ENCODE peak calls at places on chromosome 7, in four cellular contexts. M is HCT116, N is PC-3, T is psoas muscle. S is an unnamed sample.

GRCh38 chr7:143396625-143397556 is 11.8 kb downstream of the EPHA1 start:
- ATAC-seq in M (no peak), N (no peak), T (peak), S (peak)

GRCh38 chr7:100190059-100190711 is 12.5 kb downstream of the STAG3 start:
- ATAC-seq in M (peak), N (peak), T (peak), S (peak)

GRCh38 chr7:46143949-46144917 is 223.2 kb upstream of the IGFBP3 start:
- ATAC-seq in M (no peak), N (no peak), T (no peak), S (no peak)

GRCh38 chr7:141053626-141054025 is 20.2 kb upstream of the TMEM178B start:
- ATAC-seq in M (no peak), N (no peak), T (no peak), S (no peak)

GRCh38 chr7:101536668-101537067 is 92.4 kb downstream of the MYL10 start:
- ATAC-seq in M (no peak), N (no peak), T (no peak), S (no peak)

GRCh38 chr7:130961128-130961601 is 227.2 kb upstream of the KLF14 start:
- ATAC-seq in M (peak), N (peak), T (peak), S (peak)

GRCh38 chr7:68550027-68550426 is 1048.2 kb upstream of the AUTS2 start:
- ATAC-seq in M (no peak), N (no peak), T (no peak), S (no peak)

GRCh38 chr7:2645274-2645868 is 13.6 kb downstream of the TTYH3 start:
- ATAC-seq in M (no peak), N (no peak), T (no peak), S (peak)

GRCh38 chr7:116579835-116580234 is 55.0 kb downstream of the CAV1 start:
- ATAC-seq in M (no peak), N (no peak), T (no peak), S (no peak)

GRCh38 chr7:149635561-149636329 is 137.6 kb downstream of the ZNF467 start:
- ATAC-seq in M (peak), N (no peak), T (no peak), S (no peak)

GRCh38 chr7:151252961-151253691 is 4.6 kb upstream of the SMARCD3 start:
- ATAC-seq in M (no peak), N (no peak), T (no peak), S (no peak)

GRCh38 chr7:37732253-37732652 is 48.7 kb downstream of the GPR141 start:
- ATAC-seq in M (peak), N (no peak), T (peak), S (no peak)

GRCh38 chr7:81925530-81925929 is 155.7 kb upstream of the HGF start:
- ATAC-seq in M (no peak), N (peak), T (no peak), S (peak)

GRCh38 chr7:86687831-86688230 is 44.1 kb downstream of the GRM3 start:
- ATAC-seq in M (no peak), N (no peak), T (no peak), S (no peak)

GRCh38 chr7:143261901-143262300 is 1.3 kb upstream of the GSTK1 start:
- ATAC-seq in M (no peak), N (no peak), T (no peak), S (no peak)

GRCh38 chr7:37287093-37287492 is 161.6 kb downstream of the ELMO1 start:
- ATAC-seq in M (no peak), N (no peak), T (no peak), S (no peak)

GRCh38 chr7:122850528-122850927 is 35.7 kb downstream of the CADPS2 start:
- ATAC-seq in M (no peak), N (no peak), T (no peak), S (no peak)

GRCh38 chr7:95471076-95471475 is 14.7 kb upstream of the ASB4 start:
- ATAC-seq in M (no peak), N (no peak), T (no peak), S (no peak)

GRCh38 chr7:103010220-103010607 is 64.4 kb downstream of the FBXL13 start:
- ATAC-seq in M (no peak), N (no peak), T (no peak), S (no peak)

GRCh38 chr7:133554330-133554729 is 301.5 kb downstream of the EXOC4 start:
- ATAC-seq in M (no peak), N (no peak), T (no peak), S (no peak)

GRCh38 chr7:30650455-30650854 is 31.8 kb downstream of the CRHR2 start:
- ATAC-seq in M (no peak), N (no peak), T (no peak), S (no peak)

GRCh38 chr7:2540641-2541051 is 14.7 kb downstream of the BRAT1 start:
- ATAC-seq in M (no peak), N (no peak), T (no peak), S (no peak)

GRCh38 chr7:112143151-112143550 is 63.0 kb downstream of the DOCK4 start:
- ATAC-seq in M (no peak), N (no peak), T (no peak), S (no peak)

GRCh38 chr7:40463449-40463848 is 328.6 kb downstream of the SUGCT start:
- ATAC-seq in M (no peak), N (no peak), T (no peak), S (no peak)

GRCh38 chr7:148944935-148945934 is 61.1 kb upstream of the EZH2 start:
- ATAC-seq in M (no peak), N (peak), T (peak), S (peak)

GRCh38 chr7:76403780-76404494 is 5.6 kb downstream of the SSC4D start:
- ATAC-seq in M (peak), N (no peak), T (peak), S (no peak)

GRCh38 chr7:73707045-73707631 is 12.3 kb downstream of the STX1A start:
- ATAC-seq in M (peak), N (peak), T (no peak), S (peak)

GRCh38 chr7:152862033-152862432 is 102.5 kb downstream of the ACTR3B start:
- ATAC-seq in M (no peak), N (no peak), T (no peak), S (no peak)

GRCh38 chr7:84921154-84921553 is 265.7 kb downstream of the SEMA3D start:
- ATAC-seq in M (no peak), N (no peak), T (no peak), S (no peak)

GRCh38 chr7:128398016-128398840 is 11.6 kb downstream of the IMPDH1 start:
- ATAC-seq in M (peak), N (peak), T (peak), S (peak)

GRCh38 chr7:17985473-17986239 is 42.0 kb downstream of the PRPS1L1 start:
- ATAC-seq in M (no peak), N (no peak), T (no peak), S (no peak)

GRCh38 chr7:150572496-150572895 is 5.3 kb downstream of the GIMAP4 start:
- ATAC-seq in M (no peak), N (no peak), T (no peak), S (no peak)

GRCh38 chr7:100719523-100720319 is 547 bp upstream of the EPO start:
- ATAC-seq in M (no peak), N (peak), T (no peak), S (peak)

GRCh38 chr7:138776156-138776833 is 21.5 kb upstream of the TMEM213 start:
- ATAC-seq in M (no peak), N (no peak), T (no peak), S (no peak)

GRCh38 chr7:128845987-128846386 is 15.8 kb downstream of the FLNC start:
- ATAC-seq in M (no peak), N (no peak), T (peak), S (no peak)

GRCh38 chr7:20314216-20314615 is 16.5 kb upstream of the ITGB8 start:
- ATAC-seq in M (no peak), N (no peak), T (no peak), S (no peak)

GRCh38 chr7:12067156-12067831 is 143.8 kb upstream of the TMEM106B start:
- ATAC-seq in M (peak), N (peak), T (peak), S (peak)